ENCODE peak calls at places on chromosomes 2 and 18, in five cellular contexts. U, Q, H, F and X are unnamed samples.

GRCh38 chr2:221549143-221549542 is 23.0 kb downstream of the EPHA4 start:
- DNase-seq in U (no peak), Q (no peak), H (no peak), F (no peak), X (no peak)

GRCh38 chr2:119293254-119293653 is 69.6 kb downstream of the STEAP3 start:
- DNase-seq in U (no peak), Q (no peak), H (no peak), F (no peak), X (no peak)

GRCh38 chr2:60510713-60511112 is 42.7 kb downstream of the BCL11A start:
- DNase-seq in U (no peak), Q (no peak), H (no peak), F (no peak), X (no peak)

GRCh38 chr18:13112982-13113381 is 105.6 kb upstream of the LDLRAD4 start:
- DNase-seq in U (no peak), Q (peak), H (no peak), F (peak), X (no peak)

GRCh38 chr2:1538663-1539062 is 125.4 kb downstream of the TPO start:
- DNase-seq in U (no peak), Q (peak), H (no peak), F (no peak), X (no peak)

GRCh38 chr2:49162151-49162550 is 7.8 kb upstream of the FSHR start:
- DNase-seq in U (no peak), Q (no peak), H (no peak), F (no peak), X (no peak)

GRCh38 chr2:155965415-155966070 is 367.0 kb downstream of the NR4A2 start:
- DNase-seq in U (no peak), Q (no peak), H (no peak), F (no peak), X (no peak)

GRCh38 chr2:165889158-165889557 is 64.4 kb downstream of the TTC21B start:
- DNase-seq in U (no peak), Q (no peak), H (no peak), F (no peak), X (no peak)

GRCh38 chr2:183035954-183036669 is 2.1 kb downstream of the NCKAP1 start:
- DNase-seq in U (no peak), Q (no peak), H (no peak), F (no peak), X (no peak)

GRCh38 chr18:46133534-46133933 is 29.3 kb downstream of the HAUS1 start:
- DNase-seq in U (no peak), Q (no peak), H (no peak), F (no peak), X (no peak)
- TF ChIP-seq CTCF in U (no peak), Q (no peak), H (no peak), F (no peak), X (no peak)

GRCh38 chr2:160271166-160272086 is 71.4 kb upstream of the ITGB6 start:
- DNase-seq in U (no peak), Q (peak), H (no peak), F (no peak), X (no peak)

GRCh38 chr2:160269803-160270570 is 69.9 kb upstream of the ITGB6 start:
- DNase-seq in U (peak), Q (peak), H (peak), F (peak), X (peak)

GRCh38 chr2:160269365-160269764 is 69.3 kb upstream of the ITGB6 start:
- DNase-seq in U (no peak), Q (no peak), H (no peak), F (no peak), X (no peak)

GRCh38 chr2:160268382-160268781 is 68.3 kb upstream of the ITGB6 start:
- DNase-seq in U (no peak), Q (no peak), H (no peak), F (no peak), X (no peak)

DNA sequence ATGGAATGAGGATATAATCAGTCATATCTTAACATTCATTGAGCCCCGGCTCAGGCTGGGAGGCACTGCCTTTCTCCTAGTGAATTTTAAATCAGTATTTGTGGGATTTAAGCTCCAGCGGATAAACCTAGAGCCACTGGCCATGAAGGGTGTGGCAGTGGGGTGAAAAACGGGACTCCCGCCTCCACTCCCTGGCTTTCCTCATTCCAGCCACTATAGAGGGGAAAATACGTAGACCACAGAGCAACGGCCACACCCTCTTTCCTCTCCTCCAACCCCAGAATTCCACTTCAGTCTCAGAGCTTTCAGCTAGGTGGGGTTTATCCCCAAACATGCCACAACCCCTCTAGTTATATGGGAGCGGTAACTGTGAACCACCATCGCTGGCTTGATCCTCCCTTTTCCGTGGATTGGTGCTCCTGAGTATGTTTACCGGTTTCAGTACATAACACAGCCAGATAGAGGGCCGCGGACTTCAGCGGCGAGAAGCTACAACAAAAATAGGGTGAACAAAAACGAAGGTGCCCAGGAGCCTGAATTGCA is 70.6 kb upstream of the ITGB6 start:
- DNase-seq in U (no peak), Q (peak), H (no peak), F (no peak), X (no peak)
- TF ChIP-seq CTCF in U (no peak), Q (no peak), H (no peak), F (no peak), X (no peak)

GRCh38 chr2:214378455-214379103 is 32.3 kb upstream of the VWC2L start:
- DNase-seq in U (no peak), Q (peak), H (no peak), F (no peak), X (no peak)
- TF ChIP-seq CTCF in U (no peak), Q (no peak), H (no peak), F (no peak), X (peak)

GRCh38 chr2:102251042-102251848 is 60.1 kb upstream of the IL1RL1 start:
- DNase-seq in U (peak), Q (peak), H (peak), F (no peak), X (peak)
- TF ChIP-seq CTCF in U (peak), Q (peak), H (peak), F (peak), X (peak)

GRCh38 chr2:58146707-58147106 is 94.4 kb downstream of the FANCL start:
- DNase-seq in U (no peak), Q (no peak), H (no peak), F (no peak), X (no peak)
- TF ChIP-seq CTCF in U (no peak), Q (no peak), H (no peak), F (no peak), X (no peak)

GRCh38 chr18:6256521-6256920 is 158.2 kb downstream of the L3MBTL4 start:
- DNase-seq in U (no peak), Q (no peak), H (no peak), F (no peak), X (no peak)

GRCh38 chr18:6255121-6255742 is 159.5 kb downstream of the L3MBTL4 start:
- DNase-seq in U (no peak), Q (no peak), H (no peak), F (no peak), X (no peak)

GRCh38 chr18:6261938-6262337 is 152.8 kb downstream of the L3MBTL4 start:
- DNase-seq in U (no peak), Q (no peak), H (no peak), F (no peak), X (no peak)

DNA sequence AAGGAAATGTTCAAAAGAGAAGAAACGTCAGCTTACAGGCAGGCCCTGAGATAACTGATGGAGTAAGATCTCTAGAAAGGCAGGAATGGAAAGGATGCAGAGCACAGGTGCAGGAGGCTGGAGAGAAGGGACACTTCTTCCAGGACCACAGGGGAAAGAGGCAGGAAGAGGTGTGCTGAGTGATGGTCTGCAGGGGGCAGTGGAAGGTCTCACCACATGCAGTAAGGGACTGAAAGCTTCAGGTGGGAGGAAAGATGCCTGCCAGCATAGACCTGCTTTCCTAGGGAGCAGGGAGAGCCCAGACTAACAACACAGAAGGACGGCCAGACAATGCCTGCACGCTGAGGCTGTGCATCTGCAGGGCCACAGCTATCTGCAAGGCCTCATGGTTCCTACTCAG is 156.8 kb downstream of the L3MBTL4 start:
- DNase-seq in U (no peak), Q (no peak), H (no peak), F (no peak), X (no peak)
- TF ChIP-seq CTCF in U (no peak), Q (no peak), H (no peak), F (no peak), X (no peak)

DNA sequence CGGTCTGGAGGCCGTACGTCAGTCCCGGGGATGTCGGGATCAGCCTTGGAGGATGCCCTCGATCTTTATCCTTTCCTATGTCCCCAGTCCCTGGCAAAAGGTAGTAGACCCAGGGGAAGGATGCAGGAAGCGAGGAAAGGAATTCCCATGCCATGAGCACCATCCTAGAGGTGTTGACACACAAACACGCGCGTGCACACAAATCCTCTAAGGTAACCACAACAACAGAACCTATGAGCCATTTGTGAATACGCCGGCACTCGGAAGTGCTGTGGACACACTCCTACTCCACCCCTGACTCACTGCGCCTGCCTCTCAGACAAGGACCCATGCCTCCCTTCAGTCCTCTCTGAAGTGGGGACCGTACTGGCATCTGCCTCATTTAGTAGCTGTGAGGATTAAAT is 11.3 kb upstream of the MLPH start:
- DNase-seq in U (no peak), Q (no peak), H (no peak), F (no peak), X (no peak)
- TF ChIP-seq CTCF in U (peak), Q (no peak), H (no peak), F (no peak), X (peak)

GRCh38 chr2:73851274-73851673 is 22.5 kb downstream of the STAMBP start:
- DNase-seq in U (no peak), Q (no peak), H (no peak), F (no peak), X (no peak)
- TF ChIP-seq CTCF in U (peak), Q (peak), H (no peak), F (peak), X (peak)

GRCh38 chr18:52339891-52340371 is at the start of gene DCC:
- DNase-seq in U (no peak), Q (peak), H (no peak), F (peak), X (no peak)
- TF ChIP-seq CTCF in U (no peak), Q (peak), H (no peak), F (peak), X (peak)